ENCODE peak calls at places on chromosomes 2 and 18, in four cellular contexts. X is mesothelial cell of epicardium, U is H1, I is mammary epithelial cell. L is an unnamed sample.

GRCh38 chr2:95122197-95122551 is 566 bp upstream of the MRPS5 start:
- DNase-seq in U (no peak), I (no peak), X (no peak), L (no peak)

GRCh38 chr2:109300582-109300981 is 171.6 kb downstream of the SH3RF3 start:
- DNase-seq in X (no peak), I (no peak), U (no peak), L (no peak)

GRCh38 chr2:28516950-28517349 is 21.1 kb downstream of the PLB1 start:
- DNase-seq in I (no peak), U (no peak), X (no peak), L (no peak)

GRCh38 chr2:235414422-235414821 is 79.4 kb upstream of the AGAP1 start:
- DNase-seq in I (no peak), U (no peak), X (no peak), L (no peak)

GRCh38 chr2:237700583-237701032 is 73.2 kb downstream of the LRRFIP1 start:
- DNase-seq in U (no peak), I (no peak), X (no peak), L (peak)

GRCh38 chr2:35526741-35527140 is 828.8 kb upstream of the CRIM1 start:
- DNase-seq in X (no peak), U (no peak), I (no peak), L (no peak)

GRCh38 chr18:73688851-73689659 is 458.6 kb downstream of the FBXO15 start:
- DNase-seq in X (no peak), U (no peak), I (peak), L (no peak)

GRCh38 chr2:211035548-211036185 is 479.3 kb downstream of the CPS1 start:
- DNase-seq in U (no peak), X (no peak), I (peak), L (no peak)

GRCh38 chr18:12336887-12337286 is 28.8 kb downstream of the TUBB6 start:
- DNase-seq in X (no peak), I (peak), U (no peak), L (no peak)

GRCh38 chr2:214731008-214731407 is 78.5 kb downstream of the BARD1 start:
- DNase-seq in X (no peak), I (peak), U (no peak), L (no peak)

GRCh38 chr2:31664949-31665724 is 84.4 kb upstream of the SRD5A2 start:
- DNase-seq in X (no peak), U (no peak), I (no peak), L (no peak)

GRCh38 chr2:227799202-227799601 is 14.4 kb upstream of the CCL20 start:
- DNase-seq in X (no peak), U (no peak), I (no peak), L (no peak)

GRCh38 chr18:8424917-8425725 is 184.1 kb upstream of the RAB12 start:
- DNase-seq in I (peak), X (no peak), U (peak), L (no peak)

GRCh38 chr2:76447294-76447693 is 736.6 kb upstream of the GCFC2 start:
- DNase-seq in X (no peak), U (no peak), I (no peak), L (no peak)

GRCh38 chr18:58345875-58346274 is 283.0 kb downstream of the ALPK2 start:
- DNase-seq in X (no peak), U (no peak), I (no peak), L (no peak)

GRCh38 chr2:143901185-143901842 is 618.6 kb downstream of the ZEB2 start:
- DNase-seq in I (peak), U (no peak), X (no peak), L (no peak)

GRCh38 chr2:118177932-118178331 is 89.7 kb downstream of the INSIG2 start:
- DNase-seq in I (peak), U (no peak), X (no peak), L (no peak)

GRCh38 chr2:16126969-16127940 is 186.9 kb downstream of the MYCN start:
- DNase-seq in U (no peak), I (no peak), X (no peak), L (no peak)
- TF ChIP-seq CTCF in U (no peak), I (no peak), X (no peak), L (no peak)

DNA sequence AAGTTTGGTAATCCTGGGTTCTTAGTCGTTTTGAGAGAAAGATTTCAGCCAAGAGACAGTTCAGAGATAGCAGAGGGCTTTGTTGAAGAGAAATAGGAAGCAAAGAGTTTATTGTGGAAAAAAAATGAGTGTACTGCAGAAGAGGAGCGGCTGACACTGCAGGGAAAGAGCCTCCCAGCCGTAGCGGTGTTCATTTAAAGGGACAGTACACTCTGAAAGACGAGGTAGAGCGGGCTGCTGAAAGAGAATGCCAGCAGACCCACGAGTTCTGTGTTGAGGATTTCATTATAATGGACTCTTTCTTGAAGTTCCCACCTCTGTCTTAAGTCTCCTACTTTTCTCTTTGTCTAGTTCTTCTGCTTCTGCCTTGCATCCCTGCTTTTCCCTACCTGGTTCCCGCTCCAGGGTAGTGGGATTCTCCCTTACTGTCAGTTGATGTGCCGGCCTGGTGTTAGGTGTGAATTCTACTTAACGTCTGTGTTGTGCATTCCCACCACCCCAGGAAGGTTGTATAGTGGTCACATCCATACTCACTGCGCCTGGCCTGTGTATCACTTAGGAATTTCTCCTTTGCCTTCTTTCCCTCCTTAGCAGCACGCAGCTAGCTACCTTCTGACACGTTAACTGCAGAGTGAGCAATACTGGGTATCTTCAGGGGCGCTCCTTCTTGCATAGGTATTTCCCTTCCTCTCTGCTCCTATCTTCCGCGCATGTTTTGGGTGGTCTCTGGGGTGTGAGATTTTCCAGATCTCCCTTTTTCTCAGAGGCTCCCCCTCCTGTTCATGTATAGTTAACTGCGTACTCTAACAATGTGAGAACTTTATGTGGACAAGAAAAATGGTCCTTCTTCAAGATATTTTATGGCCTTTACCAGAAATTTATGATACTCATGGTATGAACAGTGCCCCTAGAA is 164.5 kb downstream of the PTH2R start:
- DNase-seq in I (no peak), X (no peak), U (no peak), L (no peak)
- TF ChIP-seq CTCF in I (no peak), X (no peak), U (no peak), L (no peak)

GRCh38 chr2:185955050-185955449 is 216.4 kb downstream of the FSIP2 start:
- DNase-seq in X (no peak), I (no peak), U (no peak), L (no peak)
- TF ChIP-seq CTCF in X (no peak), I (no peak), U (no peak), L (no peak)

DNA sequence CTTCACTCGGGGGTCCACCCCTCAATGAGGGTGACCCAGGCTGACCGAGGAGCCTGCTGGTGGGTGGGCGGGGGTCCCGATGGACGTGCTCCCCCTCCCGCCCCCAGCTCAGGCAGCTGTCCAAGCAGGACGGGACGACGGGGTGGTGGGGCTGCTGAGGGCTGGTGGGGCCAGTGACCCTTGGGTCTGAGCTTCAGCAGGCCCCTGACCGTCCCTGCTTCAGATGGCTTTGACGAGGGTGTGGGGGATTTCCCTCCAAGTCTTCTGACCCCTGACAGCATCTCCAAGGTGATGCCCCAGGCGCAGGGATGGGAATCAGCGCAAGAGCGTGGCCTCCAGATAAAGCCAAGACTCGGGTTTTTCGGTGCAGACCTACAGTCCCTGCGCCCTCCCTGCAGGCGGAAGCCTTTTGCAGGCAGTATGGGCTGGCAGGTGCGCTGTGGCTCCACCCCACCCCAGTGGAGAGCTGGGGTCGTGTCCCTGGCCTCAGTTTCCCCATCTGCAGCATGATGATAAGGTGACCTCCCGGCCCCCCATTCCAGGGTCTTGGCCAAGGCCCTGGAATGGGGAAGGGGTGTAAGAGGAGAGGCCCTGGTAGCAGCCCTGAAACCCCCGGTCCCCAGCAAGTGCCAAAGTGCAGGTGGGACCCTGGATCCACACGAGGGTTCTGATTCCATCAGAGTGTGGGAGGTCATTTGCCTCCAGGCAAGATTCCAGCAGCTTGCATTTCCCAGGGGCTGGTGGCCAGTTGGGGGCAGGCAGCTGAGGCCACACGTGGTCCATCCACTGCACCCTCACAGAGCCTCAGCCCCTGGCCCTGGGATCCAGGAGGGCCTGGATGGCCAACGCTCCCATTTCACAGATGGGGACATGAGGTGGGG is 8.7 kb downstream of the CROCC2 start:
- DNase-seq in U (no peak), I (no peak), X (no peak), L (no peak)
- TF ChIP-seq CTCF in U (no peak), I (no peak), X (peak), L (peak)

GRCh38 chr2:53820038-53820437 is 33.2 kb downstream of the ERLEC1 start:
- DNase-seq in I (no peak), X (no peak), U (no peak), L (no peak)
- TF ChIP-seq CTCF in I (no peak), X (no peak), U (no peak), L (no peak)

DNA sequence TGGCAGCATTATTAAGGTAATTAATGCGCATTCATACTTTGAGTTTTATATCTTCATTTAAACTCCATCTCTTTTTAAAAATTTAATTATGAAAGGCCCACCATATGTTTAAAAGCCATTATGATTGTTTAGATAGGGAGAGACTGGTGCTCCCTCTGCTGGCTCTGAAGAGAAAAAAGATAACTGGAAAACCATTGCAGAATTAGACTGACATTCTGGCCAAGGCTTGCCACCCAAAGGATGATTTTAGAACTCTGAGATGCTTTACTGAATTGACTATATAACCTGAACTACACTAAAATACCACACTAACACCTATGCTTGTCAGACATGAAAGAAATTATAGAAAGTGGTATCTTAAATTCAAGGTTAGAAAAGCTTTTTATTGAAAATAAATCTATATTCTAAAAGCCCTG is 127.6 kb upstream of the SPOPL start:
- DNase-seq in I (peak), X (no peak), U (no peak), L (no peak)
- TF ChIP-seq CTCF in I (peak), X (peak), U (no peak), L (no peak)

GRCh38 chr2:102301867-102302362 is 9.4 kb upstream of the IL1RL1 start:
- DNase-seq in U (peak), X (no peak), I (peak), L (no peak)
- TF ChIP-seq CTCF in U (no peak), X (no peak), I (peak), L (no peak)

GRCh38 chr2:197804049-197804757 is at the start of gene PLCL1:
- DNase-seq in X (peak), U (peak), I (peak), L (peak)
- TF ChIP-seq CTCF in X (no peak), U (no peak), I (no peak), L (no peak)

GRCh38 chr2:127422631-127423475 is 4.6 kb downstream of the PROC start:
- DNase-seq in X (no peak), I (no peak), U (no peak), L (peak)

GRCh38 chr2:127421871-127422618 is 3.8 kb downstream of the PROC start:
- DNase-seq in X (no peak), U (no peak), I (no peak), L (no peak)

GRCh38 chr2:127423476-127423840 is 5.2 kb downstream of the PROC start:
- DNase-seq in I (peak), X (no peak), U (no peak), L (no peak)

GRCh38 chr2:127424598-127425379 is 6.6 kb downstream of the PROC start:
- DNase-seq in I (no peak), X (no peak), U (no peak), L (no peak)

GRCh38 chr2:127423880-127424279 is 5.7 kb downstream of the PROC start:
- DNase-seq in U (no peak), I (no peak), X (no peak), L (no peak)
- TF ChIP-seq CTCF in U (no peak), I (no peak), X (peak), L (no peak)